ENCODE peak calls at places on chromosomes 13 and 19, in ten cellular contexts. U is vagina; D is dorsolateral prefrontal cortex; N is activated CD8-positive, alpha-beta T cell treated with anti-CD3 and anti-CD28 coated beads for 36 hours; G is fibroblast of lung; B is fibroblast of mammary gland; C is upper lobe of left lung; Y is AG09319; S is mesothelial cell of epicardium; Z is CD4-positive, alpha-beta T cell. W is an unnamed sample.

GRCh38 chr13:51953347-51953746 is 57.9 kb downstream of the ATP7B start:
- DNase-seq in U (no peak), D (no peak), N (no peak), G (no peak), B (no peak), C (no peak), Y (no peak), S (no peak), Z (no peak), W (no peak)

GRCh38 chr13:48586591-48587103 is 53.8 kb upstream of the RCBTB2 start:
- DNase-seq in U (no peak), D (peak), N (no peak), G (peak), B (peak), C (no peak), Y (no peak), S (no peak), Z (no peak), W (no peak)

GRCh38 chr13:61052175-61052574 is 363.5 kb downstream of the PCDH20 start:
- DNase-seq in U (no peak), D (no peak), N (no peak), G (no peak), B (no peak), C (no peak), Y (no peak), S (no peak), Z (no peak), W (no peak)

GRCh38 chr19:28242317-28242927 is 970.5 kb downstream of the UQCRFS1 start:
- DNase-seq in U (no peak), D (no peak), N (peak), G (peak), B (peak), C (no peak), Y (peak), S (no peak), Z (no peak), W (peak)

GRCh38 chr19:29217591-29217990 is 4.6 kb upstream of the UQCRFS1 start:
- DNase-seq in U (no peak), D (no peak), N (no peak), G (no peak), B (no peak), C (no peak), Y (no peak), S (no peak), Z (no peak), W (no peak)

GRCh38 chr19:35030257-35031071 is at the start of gene SCN1B:
- DNase-seq in U (no peak), D (peak), N (peak), G (peak), B (peak), C (peak), Y (no peak), S (peak), Z (peak), W (peak)

GRCh38 chr19:9507285-9507684 is 8.9 kb upstream of the ZNF560 start:
- DNase-seq in U (no peak), D (no peak), N (no peak), G (no peak), B (no peak), C (no peak), Y (no peak), S (no peak), Z (no peak), W (no peak)

GRCh38 chr13:33323766-33324525 is 38.4 kb upstream of the STARD13 start:
- DNase-seq in U (no peak), D (no peak), N (no peak), G (peak), B (peak), C (no peak), Y (no peak), S (no peak), Z (no peak), W (no peak)

GRCh38 chr19:45179063-45179847 is 671 bp downstream of the BLOC1S3 start:
- DNase-seq in U (no peak), D (peak), N (peak), G (peak), B (peak), C (no peak), Y (no peak), S (peak), Z (peak), W (peak)

GRCh38 chr13:95319551-95320274 is 18.5 kb upstream of the ABCC4 start:
- DNase-seq in U (no peak), D (no peak), N (no peak), G (no peak), B (no peak), C (no peak), Y (no peak), S (no peak), Z (no peak), W (no peak)

GRCh38 chr13:25215253-25215575 is 43.1 kb upstream of the AMER2 start:
- DNase-seq in U (no peak), D (no peak), N (no peak), G (no peak), B (peak), C (no peak), Y (no peak), S (no peak), Z (no peak), W (no peak)

GRCh38 chr19:28889941-28890645 is 322.9 kb downstream of the UQCRFS1 start:
- DNase-seq in U (no peak), D (no peak), N (no peak), G (no peak), B (no peak), C (no peak), Y (no peak), S (no peak), Z (no peak), W (no peak)

GRCh38 chr19:19026299-19026971 is 6.9 kb downstream of the SUGP2 start:
- DNase-seq in U (no peak), D (peak), N (peak), G (no peak), B (peak), C (peak), Y (no peak), S (no peak), Z (no peak), W (no peak)

GRCh38 chr13:35163674-35164073 is 221.6 kb downstream of the NBEA start:
- DNase-seq in U (no peak), D (no peak), N (no peak), G (no peak), B (no peak), C (no peak), Y (no peak), S (no peak), Z (no peak), W (peak)

GRCh38 chr19:17889609-17890214 is 18.0 kb downstream of the SLC5A5 start:
- DNase-seq in U (no peak), D (no peak), N (peak), G (peak), B (peak), C (no peak), Y (no peak), S (peak), Z (no peak), W (peak)

GRCh38 chr13:32032780-32033179 is 1.2 kb downstream of the FRY start:
- DNase-seq in U (no peak), D (no peak), N (no peak), G (no peak), B (no peak), C (no peak), Y (no peak), S (no peak), Z (no peak), W (no peak)

GRCh38 chr13:95509521-95510315 is 42.8 kb upstream of the CLDN10 start:
- DNase-seq in U (no peak), D (no peak), N (no peak), G (peak), B (peak), C (no peak), Y (no peak), S (no peak), Z (no peak), W (no peak)

GRCh38 chr19:55482967-55483671 is 1.9 kb upstream of the NAT14 start:
- DNase-seq in U (no peak), D (no peak), N (no peak), G (no peak), B (no peak), C (no peak), Y (no peak), S (no peak), Z (no peak), W (no peak)

GRCh38 chr19:41299755-41300089 is 10.2 kb upstream of the CCDC97 start:
- DNase-seq in U (no peak), D (peak), N (peak), G (peak), B (peak), C (peak), Y (no peak), S (no peak), Z (peak), W (no peak)

GRCh38 chr13:41459754-41460111 is 2.4 kb downstream of the RGCC start:
- DNase-seq in U (no peak), D (no peak), N (peak), G (no peak), B (peak), C (no peak), Y (no peak), S (no peak), Z (no peak), W (no peak)

GRCh38 chr19:13014101-13014920 is 19.0 kb downstream of the NFIX start:
- DNase-seq in U (no peak), D (peak), N (no peak), G (peak), B (peak), C (peak), Y (no peak), S (no peak), Z (no peak), W (peak)

GRCh38 chr13:39777527-39778061 is 122.1 kb downstream of the COG6 start:
- DNase-seq in U (no peak), D (no peak), N (peak), G (peak), B (peak), C (no peak), Y (peak), S (no peak), Z (no peak), W (no peak)

GRCh38 chr13:98039261-98039660 is 85.8 kb downstream of the IPO5 start:
- DNase-seq in U (no peak), D (no peak), N (no peak), G (no peak), B (no peak), C (no peak), Y (no peak), S (no peak), Z (no peak), W (no peak)

GRCh38 chr13:98032168-98032567 is 78.7 kb downstream of the IPO5 start:
- DNase-seq in U (no peak), D (no peak), N (no peak), G (no peak), B (no peak), C (no peak), Y (no peak), S (no peak), Z (no peak), W (no peak)

GRCh38 chr13:98035373-98035772 is 81.9 kb downstream of the IPO5 start:
- DNase-seq in U (no peak), D (no peak), N (no peak), G (no peak), B (no peak), C (no peak), Y (no peak), S (no peak), Z (no peak), W (no peak)

GRCh38 chr13:98033277-98034247 is 80.1 kb downstream of the IPO5 start:
- DNase-seq in U (no peak), D (peak), N (no peak), G (peak), B (peak), C (no peak), Y (peak), S (no peak), Z (no peak), W (no peak)
- TF ChIP-seq CTCF in U (no peak), D (peak), N (no peak), G (peak), B (peak), C (peak), Y (peak), S (peak), Z (no peak), W (no peak)

GRCh38 chr19:38544569-38545315 is 73.0 kb downstream of the MAP4K1 start:
- DNase-seq in U (no peak), D (no peak), N (no peak), G (peak), B (no peak), C (no peak), Y (peak), S (no peak), Z (no peak), W (no peak)
- TF ChIP-seq CTCF in U (peak), D (no peak), N (no peak), G (peak), B (peak), C (peak), Y (peak), S (peak), Z (peak), W (no peak)

GRCh38 chr19:48821633-48822032 is 10.8 kb upstream of the BCAT2 start:
- DNase-seq in U (no peak), D (no peak), N (no peak), G (no peak), B (no peak), C (no peak), Y (no peak), S (no peak), Z (no peak), W (no peak)

GRCh38 chr19:48830965-48831364 is 5.3 kb downstream of the HSD17B14 start:
- DNase-seq in U (no peak), D (no peak), N (no peak), G (no peak), B (no peak), C (no peak), Y (no peak), S (no peak), Z (no peak), W (no peak)

GRCh38 chr19:48830088-48830487 is 6.2 kb downstream of the HSD17B14 start:
- DNase-seq in U (no peak), D (no peak), N (no peak), G (no peak), B (no peak), C (no peak), Y (no peak), S (no peak), Z (no peak), W (no peak)

GRCh38 chr19:48822514-48822913 is 11.7 kb upstream of the BCAT2 start:
- DNase-seq in U (no peak), D (no peak), N (no peak), G (no peak), B (no peak), C (no peak), Y (no peak), S (no peak), Z (no peak), W (no peak)

GRCh38 chr19:48826606-48827020 is 9.7 kb downstream of the HSD17B14 start:
- DNase-seq in U (no peak), D (no peak), N (no peak), G (no peak), B (no peak), C (peak), Y (no peak), S (no peak), Z (no peak), W (no peak)
- TF ChIP-seq CTCF in U (no peak), D (no peak), N (no peak), G (no peak), B (peak), C (no peak), Y (no peak), S (no peak), Z (no peak), W (no peak)

DNA sequence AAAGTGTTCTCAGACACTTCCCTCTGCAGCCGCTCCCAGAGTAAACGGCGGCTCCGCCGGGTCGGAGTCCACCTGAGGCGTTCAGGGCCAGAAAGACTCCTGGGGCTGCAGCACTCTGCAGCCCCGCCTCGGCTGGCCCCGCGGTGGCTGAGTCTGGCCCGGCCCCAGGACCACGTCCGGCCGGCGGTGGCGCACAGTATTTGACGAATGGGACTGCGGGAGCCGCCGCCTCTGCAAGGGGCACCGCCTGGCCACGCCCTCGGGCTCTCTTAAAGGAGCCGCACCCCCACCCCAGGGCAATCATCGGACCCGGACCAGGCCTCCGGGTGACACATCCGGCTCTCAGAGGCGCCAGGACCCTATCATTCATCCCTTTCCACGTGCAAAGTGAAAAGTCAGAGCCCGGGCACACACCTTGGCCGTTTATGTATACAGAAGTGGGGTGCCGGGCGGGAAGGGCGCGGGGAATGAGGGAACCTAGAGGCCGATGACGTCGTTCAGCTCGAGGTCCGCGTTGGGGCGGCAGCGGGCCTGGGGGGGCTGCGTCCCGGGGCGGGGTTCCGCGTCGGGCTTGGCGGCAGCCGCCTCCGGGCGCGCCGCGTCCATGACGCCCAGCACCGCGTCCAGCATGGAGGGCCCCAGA is 1.2 kb upstream of the LENG9 start:
- DNase-seq in U (peak), D (peak), N (peak), G (peak), B (peak), C (peak), Y (no peak), S (no peak), Z (peak), W (peak)
- TF ChIP-seq CTCF in U (no peak), D (peak), N (no peak), G (no peak), B (no peak), C (no peak), Y (no peak), S (no peak), Z (no peak), W (no peak)

DNA sequence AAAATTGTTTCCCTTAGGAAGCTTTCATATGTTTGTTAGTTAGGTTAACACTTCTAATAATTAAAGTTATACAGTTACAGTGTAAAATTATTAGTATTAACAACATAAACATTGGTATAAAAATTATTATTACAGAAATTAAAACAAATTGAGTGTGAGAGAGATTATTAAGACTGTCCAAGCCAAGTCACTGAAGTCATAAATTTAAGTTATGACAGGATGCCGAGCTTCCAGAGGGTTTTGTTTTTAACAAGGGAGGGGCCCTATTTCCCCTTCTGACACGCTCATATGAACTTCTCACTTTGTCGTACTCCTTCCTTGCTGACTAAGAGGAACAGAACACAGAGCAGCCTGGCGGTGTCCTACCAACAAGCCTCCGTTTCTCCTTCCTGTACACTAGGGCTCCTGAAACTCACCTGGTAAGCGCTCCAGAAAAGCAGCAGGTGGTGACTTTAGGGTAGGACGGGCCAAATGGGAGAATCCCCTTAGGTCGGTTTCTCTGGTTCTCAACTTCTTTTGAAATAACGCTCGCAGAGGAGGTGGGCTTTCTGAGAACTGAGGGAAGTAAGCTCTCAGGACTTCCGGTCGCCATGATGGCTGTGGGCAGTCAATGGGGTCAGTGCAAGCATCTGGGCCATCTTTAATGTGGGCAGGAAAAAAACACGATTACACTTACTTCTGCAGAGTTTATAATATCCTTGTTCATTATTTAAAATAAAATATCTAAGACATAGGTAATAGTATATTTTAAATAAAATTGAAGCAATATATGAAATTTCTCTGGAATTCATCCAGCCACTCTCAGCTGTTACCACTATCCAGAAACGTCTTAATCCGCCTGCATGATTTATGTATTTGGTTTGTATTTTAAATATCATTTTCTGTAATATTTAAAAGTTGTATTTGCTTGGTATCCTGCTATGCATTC is at the start of gene CARD8:
- DNase-seq in U (peak), D (peak), N (peak), G (peak), B (peak), C (peak), Y (peak), S (peak), Z (peak), W (peak)
- TF ChIP-seq CTCF in U (no peak), D (peak), N (no peak), G (peak), B (peak), C (no peak), Y (no peak), S (no peak), Z (no peak), W (no peak)

GRCh38 chr19:7915250-7916136 is 863 bp downstream of the TGFBR3L start:
- DNase-seq in U (no peak), D (no peak), N (no peak), G (no peak), B (no peak), C (no peak), Y (no peak), S (no peak), Z (no peak), W (no peak)

GRCh38 chr19:7918615-7919421 is 1.3 kb upstream of the SNAPC2 start:
- DNase-seq in U (no peak), D (no peak), N (no peak), G (no peak), B (no peak), C (no peak), Y (no peak), S (no peak), Z (no peak), W (no peak)

GRCh38 chr19:7916137-7916907 is 1.7 kb downstream of the TGFBR3L start:
- DNase-seq in U (no peak), D (no peak), N (peak), G (no peak), B (no peak), C (no peak), Y (no peak), S (peak), Z (peak), W (peak)

GRCh38 chr19:7916908-7917291 is 2.3 kb downstream of the TGFBR3L start:
- DNase-seq in U (no peak), D (no peak), N (no peak), G (no peak), B (no peak), C (no peak), Y (no peak), S (no peak), Z (no peak), W (no peak)

GRCh38 chr19:7917292-7918061 is 2.7 kb upstream of the SNAPC2 start:
- DNase-seq in U (no peak), D (peak), N (peak), G (peak), B (peak), C (no peak), Y (no peak), S (peak), Z (peak), W (peak)
- TF ChIP-seq CTCF in U (peak), D (peak), N (peak), G (peak), B (peak), C (peak), Y (peak), S (no peak), Z (peak), W (peak)

DNA sequence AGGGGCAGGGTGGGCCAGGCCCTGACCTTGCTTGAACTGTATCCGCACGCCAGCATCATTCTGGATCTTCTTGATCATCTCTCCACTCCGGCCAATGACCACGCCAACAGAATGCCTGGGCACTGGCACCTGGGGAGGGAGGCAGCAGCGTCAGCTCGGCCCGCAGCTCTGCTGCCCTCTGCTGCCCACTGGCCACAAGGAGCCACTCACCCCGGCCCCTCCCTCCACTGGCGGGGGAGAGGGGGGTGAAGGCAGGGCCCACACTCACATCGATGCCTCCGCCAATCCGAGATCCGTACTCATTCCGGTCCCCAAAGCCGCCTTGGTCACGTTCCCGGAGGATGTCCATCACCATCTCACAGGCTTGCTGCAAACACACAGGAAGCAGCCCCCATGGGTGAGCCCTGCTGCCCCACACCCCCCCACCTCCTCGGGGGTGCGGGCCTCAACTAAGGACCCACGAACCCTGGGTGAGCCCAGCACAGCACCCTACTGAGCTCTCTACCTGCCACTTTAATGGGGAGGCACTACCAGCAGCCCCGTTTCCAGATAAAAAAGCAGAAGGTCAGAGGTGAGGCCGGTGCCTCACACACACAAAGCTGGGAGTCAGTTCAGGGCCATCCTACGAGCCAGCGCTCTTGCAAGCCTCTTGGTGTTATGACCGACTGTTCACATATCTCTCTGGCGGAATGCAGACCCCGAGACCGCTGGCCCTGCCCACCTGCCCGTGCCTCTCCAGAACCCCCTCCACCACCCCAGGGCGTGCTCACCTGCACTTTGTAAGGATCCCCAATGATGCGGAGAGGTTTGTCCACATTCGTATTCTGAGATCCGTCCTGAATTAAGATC is 6.7 kb downstream of the KHSRP start:
- DNase-seq in U (no peak), D (peak), N (no peak), G (peak), B (peak), C (no peak), Y (no peak), S (no peak), Z (no peak), W (peak)
- TF ChIP-seq CTCF in U (no peak), D (peak), N (no peak), G (peak), B (peak), C (no peak), Y (peak), S (no peak), Z (no peak), W (no peak)